ENCODE peak calls at places on chromosome 3, in seven cellular contexts. One of them, this sample, is unnamed.

GRCh38 chr3:149087208-149087607 is 875 bp upstream of the HLTF start:
- DNase-seq in CD4-positive, alpha-beta T cell: no peak
- DNase-seq in KG1: no peak
- DNase-seq in stimulated activated CD4-positive, alpha-beta T cell treated with anti-CD3 and anti-CD28 coated beads, Interleukin-12 subunit alpha, Interleukin-12 subunit beta, amount 100 ng/mL, for 4 hours: no peak
- DNase-seq in head of caudate nucleus: no peak
- DNase-seq in NCI-H524: peak
- DNase-seq in adipocyte: no peak
- DNase-seq in this sample: no peak

GRCh38 chr3:130894873-130895330 is 1.0 kb downstream of the ATP2C1 start:
- DNase-seq in CD4-positive, alpha-beta T cell: no peak
- DNase-seq in KG1: no peak
- DNase-seq in stimulated activated CD4-positive, alpha-beta T cell treated with anti-CD3 and anti-CD28 coated beads, Interleukin-12 subunit alpha, Interleukin-12 subunit beta, amount 100 ng/mL, for 4 hours: no peak
- DNase-seq in head of caudate nucleus: no peak
- DNase-seq in NCI-H524: peak
- DNase-seq in adipocyte: peak
- DNase-seq in this sample: no peak

GRCh38 chr3:187403768-187404270 is 35.6 kb downstream of the RTP4 start:
- DNase-seq in CD4-positive, alpha-beta T cell: no peak
- DNase-seq in KG1: no peak
- DNase-seq in stimulated activated CD4-positive, alpha-beta T cell treated with anti-CD3 and anti-CD28 coated beads, Interleukin-12 subunit alpha, Interleukin-12 subunit beta, amount 100 ng/mL, for 4 hours: no peak
- DNase-seq in head of caudate nucleus: no peak
- DNase-seq in NCI-H524: no peak
- DNase-seq in adipocyte: peak
- DNase-seq in this sample: peak

GRCh38 chr3:57808961-57809608 is 53.0 kb downstream of the SLMAP start:
- DNase-seq in CD4-positive, alpha-beta T cell: no peak
- DNase-seq in KG1: no peak
- DNase-seq in stimulated activated CD4-positive, alpha-beta T cell treated with anti-CD3 and anti-CD28 coated beads, Interleukin-12 subunit alpha, Interleukin-12 subunit beta, amount 100 ng/mL, for 4 hours: no peak
- DNase-seq in head of caudate nucleus: no peak
- DNase-seq in NCI-H524: no peak
- DNase-seq in adipocyte: no peak
- DNase-seq in this sample: no peak

GRCh38 chr3:53030864-53031445 is 14.9 kb downstream of the SFMBT1 start:
- DNase-seq in CD4-positive, alpha-beta T cell: peak
- DNase-seq in KG1: no peak
- DNase-seq in stimulated activated CD4-positive, alpha-beta T cell treated with anti-CD3 and anti-CD28 coated beads, Interleukin-12 subunit alpha, Interleukin-12 subunit beta, amount 100 ng/mL, for 4 hours: peak
- DNase-seq in head of caudate nucleus: no peak
- DNase-seq in NCI-H524: no peak
- DNase-seq in adipocyte: no peak
- DNase-seq in this sample: no peak

GRCh38 chr3:32391643-32392529 is at the start of gene CMTM7:
- DNase-seq in CD4-positive, alpha-beta T cell: peak
- DNase-seq in KG1: no peak
- DNase-seq in stimulated activated CD4-positive, alpha-beta T cell treated with anti-CD3 and anti-CD28 coated beads, Interleukin-12 subunit alpha, Interleukin-12 subunit beta, amount 100 ng/mL, for 4 hours: peak
- DNase-seq in head of caudate nucleus: peak
- DNase-seq in NCI-H524: peak
- DNase-seq in adipocyte: peak
- DNase-seq in this sample: no peak

GRCh38 chr3:171257251-171258179 is 202.7 kb downstream of the TNIK start:
- DNase-seq in CD4-positive, alpha-beta T cell: no peak
- DNase-seq in KG1: no peak
- DNase-seq in stimulated activated CD4-positive, alpha-beta T cell treated with anti-CD3 and anti-CD28 coated beads, Interleukin-12 subunit alpha, Interleukin-12 subunit beta, amount 100 ng/mL, for 4 hours: no peak
- DNase-seq in head of caudate nucleus: no peak
- DNase-seq in NCI-H524: no peak
- DNase-seq in adipocyte: peak
- DNase-seq in this sample: no peak

GRCh38 chr3:34046154-34046553 is 247.7 kb downstream of the PDCD6IP start:
- DNase-seq in CD4-positive, alpha-beta T cell: no peak
- DNase-seq in KG1: no peak
- DNase-seq in stimulated activated CD4-positive, alpha-beta T cell treated with anti-CD3 and anti-CD28 coated beads, Interleukin-12 subunit alpha, Interleukin-12 subunit beta, amount 100 ng/mL, for 4 hours: no peak
- DNase-seq in head of caudate nucleus: no peak
- DNase-seq in NCI-H524: no peak
- DNase-seq in adipocyte: no peak
- DNase-seq in this sample: no peak

GRCh38 chr3:8963137-8963853 is at the start of gene RAD18:
- DNase-seq in CD4-positive, alpha-beta T cell: peak
- DNase-seq in KG1: peak
- DNase-seq in stimulated activated CD4-positive, alpha-beta T cell treated with anti-CD3 and anti-CD28 coated beads, Interleukin-12 subunit alpha, Interleukin-12 subunit beta, amount 100 ng/mL, for 4 hours: peak
- DNase-seq in head of caudate nucleus: peak
- DNase-seq in NCI-H524: peak
- DNase-seq in adipocyte: peak
- DNase-seq in this sample: peak

GRCh38 chr3:148532326-148532725 is 165.4 kb upstream of the AGTR1 start:
- DNase-seq in CD4-positive, alpha-beta T cell: no peak
- DNase-seq in KG1: no peak
- DNase-seq in stimulated activated CD4-positive, alpha-beta T cell treated with anti-CD3 and anti-CD28 coated beads, Interleukin-12 subunit alpha, Interleukin-12 subunit beta, amount 100 ng/mL, for 4 hours: no peak
- DNase-seq in head of caudate nucleus: no peak
- DNase-seq in NCI-H524: no peak
- DNase-seq in adipocyte: no peak
- DNase-seq in this sample: no peak

GRCh38 chr3:126119008-126119675 is 35.2 kb upstream of the SLC41A3 start:
- DNase-seq in CD4-positive, alpha-beta T cell: no peak
- DNase-seq in KG1: no peak
- DNase-seq in stimulated activated CD4-positive, alpha-beta T cell treated with anti-CD3 and anti-CD28 coated beads, Interleukin-12 subunit alpha, Interleukin-12 subunit beta, amount 100 ng/mL, for 4 hours: no peak
- DNase-seq in head of caudate nucleus: no peak
- DNase-seq in NCI-H524: no peak
- DNase-seq in adipocyte: no peak
- DNase-seq in this sample: no peak

GRCh38 chr3:4845882-4846281 is 133.4 kb upstream of the BHLHE40 start:
- DNase-seq in CD4-positive, alpha-beta T cell: no peak
- DNase-seq in KG1: no peak
- DNase-seq in stimulated activated CD4-positive, alpha-beta T cell treated with anti-CD3 and anti-CD28 coated beads, Interleukin-12 subunit alpha, Interleukin-12 subunit beta, amount 100 ng/mL, for 4 hours: no peak
- DNase-seq in head of caudate nucleus: no peak
- DNase-seq in NCI-H524: no peak
- DNase-seq in adipocyte: no peak
- DNase-seq in this sample: no peak

GRCh38 chr3:148975277-148975676 is 16.1 kb upstream of the GYG1 start:
- DNase-seq in CD4-positive, alpha-beta T cell: no peak
- DNase-seq in KG1: no peak
- DNase-seq in stimulated activated CD4-positive, alpha-beta T cell treated with anti-CD3 and anti-CD28 coated beads, Interleukin-12 subunit alpha, Interleukin-12 subunit beta, amount 100 ng/mL, for 4 hours: no peak
- DNase-seq in head of caudate nucleus: no peak
- DNase-seq in NCI-H524: no peak
- DNase-seq in adipocyte: no peak
- DNase-seq in this sample: no peak

GRCh38 chr3:175029828-175030227 is 170.7 kb downstream of the NAALADL2 start:
- DNase-seq in CD4-positive, alpha-beta T cell: no peak
- DNase-seq in KG1: no peak
- DNase-seq in stimulated activated CD4-positive, alpha-beta T cell treated with anti-CD3 and anti-CD28 coated beads, Interleukin-12 subunit alpha, Interleukin-12 subunit beta, amount 100 ng/mL, for 4 hours: no peak
- DNase-seq in head of caudate nucleus: no peak
- DNase-seq in NCI-H524: no peak
- DNase-seq in adipocyte: no peak
- DNase-seq in this sample: no peak

GRCh38 chr3:54557538-54558419 is 370.1 kb downstream of the LRTM1 start:
- DNase-seq in CD4-positive, alpha-beta T cell: no peak
- DNase-seq in KG1: no peak
- DNase-seq in stimulated activated CD4-positive, alpha-beta T cell treated with anti-CD3 and anti-CD28 coated beads, Interleukin-12 subunit alpha, Interleukin-12 subunit beta, amount 100 ng/mL, for 4 hours: no peak
- DNase-seq in head of caudate nucleus: no peak
- DNase-seq in NCI-H524: no peak
- DNase-seq in adipocyte: no peak
- DNase-seq in this sample: no peak

GRCh38 chr3:188507244-188507720 is 353.3 kb downstream of the LPP start:
- DNase-seq in CD4-positive, alpha-beta T cell: no peak
- DNase-seq in KG1: no peak
- DNase-seq in stimulated activated CD4-positive, alpha-beta T cell treated with anti-CD3 and anti-CD28 coated beads, Interleukin-12 subunit alpha, Interleukin-12 subunit beta, amount 100 ng/mL, for 4 hours: no peak
- DNase-seq in head of caudate nucleus: peak
- DNase-seq in NCI-H524: no peak
- DNase-seq in adipocyte: peak
- DNase-seq in this sample: peak

GRCh38 chr3:138173769-138174420 is 826 bp downstream of the DBR1 start:
- DNase-seq in CD4-positive, alpha-beta T cell: no peak
- DNase-seq in KG1: no peak
- DNase-seq in stimulated activated CD4-positive, alpha-beta T cell treated with anti-CD3 and anti-CD28 coated beads, Interleukin-12 subunit alpha, Interleukin-12 subunit beta, amount 100 ng/mL, for 4 hours: no peak
- DNase-seq in head of caudate nucleus: no peak
- DNase-seq in NCI-H524: peak
- DNase-seq in adipocyte: peak
- DNase-seq in this sample: peak

GRCh38 chr3:71194785-71195184 is 388.7 kb downstream of the FOXP1 start:
- DNase-seq in CD4-positive, alpha-beta T cell: no peak
- DNase-seq in KG1: no peak
- DNase-seq in stimulated activated CD4-positive, alpha-beta T cell treated with anti-CD3 and anti-CD28 coated beads, Interleukin-12 subunit alpha, Interleukin-12 subunit beta, amount 100 ng/mL, for 4 hours: no peak
- DNase-seq in head of caudate nucleus: no peak
- DNase-seq in NCI-H524: no peak
- DNase-seq in adipocyte: no peak
- DNase-seq in this sample: no peak

This sample was measured in HS-5.